ENCODE peak calls at places on chromosomes 7 and 10, in five cellular contexts. One of them, this sample, is unnamed.

GRCh38 chr10:12448729-12449391 is 99.5 kb downstream of the CAMK1D start:
- DNase-seq in stimulated activated CD8-positive, alpha-beta memory T cell treated with anti-CD3 and anti-CD28 coated beads, Interleukin-15, amount 100 ng/mL, for 1 hour: peak
- DNase-seq in AML-193: peak
- DNase-seq in activated naive CD4-positive, alpha-beta T cell treated with anti-CD3 and anti-CD28 coated beads for 36 hours: peak
- DNase-seq in psoas muscle: no peak
- DNase-seq in this sample: no peak

GRCh38 chr10:12704488-12704887 is 297.0 kb downstream of the CCDC3 start:
- DNase-seq in psoas muscle: no peak
- DNase-seq in AML-193: no peak
- DNase-seq in activated naive CD4-positive, alpha-beta T cell treated with anti-CD3 and anti-CD28 coated beads for 36 hours: no peak
- DNase-seq in stimulated activated CD8-positive, alpha-beta memory T cell treated with anti-CD3 and anti-CD28 coated beads, Interleukin-15, amount 100 ng/mL, for 1 hour: no peak
- DNase-seq in this sample: no peak

GRCh38 chr10:17022898-17023297 is 106.7 kb downstream of the CUBN start:
- DNase-seq in stimulated activated CD8-positive, alpha-beta memory T cell treated with anti-CD3 and anti-CD28 coated beads, Interleukin-15, amount 100 ng/mL, for 1 hour: no peak
- DNase-seq in activated naive CD4-positive, alpha-beta T cell treated with anti-CD3 and anti-CD28 coated beads for 36 hours: no peak
- DNase-seq in AML-193: no peak
- DNase-seq in psoas muscle: no peak
- DNase-seq in this sample: peak

GRCh38 chr7:127530148-127530547 is 55.2 kb downstream of the GCC1 start:
- DNase-seq in AML-193: no peak
- DNase-seq in activated naive CD4-positive, alpha-beta T cell treated with anti-CD3 and anti-CD28 coated beads for 36 hours: no peak
- DNase-seq in stimulated activated CD8-positive, alpha-beta memory T cell treated with anti-CD3 and anti-CD28 coated beads, Interleukin-15, amount 100 ng/mL, for 1 hour: no peak
- DNase-seq in psoas muscle: no peak
- DNase-seq in this sample: no peak

GRCh38 chr7:81482600-81483186 is 287.2 kb downstream of the HGF start:
- DNase-seq in activated naive CD4-positive, alpha-beta T cell treated with anti-CD3 and anti-CD28 coated beads for 36 hours: no peak
- DNase-seq in stimulated activated CD8-positive, alpha-beta memory T cell treated with anti-CD3 and anti-CD28 coated beads, Interleukin-15, amount 100 ng/mL, for 1 hour: no peak
- DNase-seq in AML-193: peak
- DNase-seq in psoas muscle: no peak
- DNase-seq in this sample: no peak

GRCh38 chr7:94698275-94698674 is 42.3 kb upstream of the SGCE start:
- DNase-seq in stimulated activated CD8-positive, alpha-beta memory T cell treated with anti-CD3 and anti-CD28 coated beads, Interleukin-15, amount 100 ng/mL, for 1 hour: no peak
- DNase-seq in psoas muscle: no peak
- DNase-seq in AML-193: no peak
- DNase-seq in activated naive CD4-positive, alpha-beta T cell treated with anti-CD3 and anti-CD28 coated beads for 36 hours: no peak
- DNase-seq in this sample: no peak

GRCh38 chr7:116912269-116912909 is 40.9 kb upstream of the ST7 start:
- DNase-seq in psoas muscle: no peak
- DNase-seq in activated naive CD4-positive, alpha-beta T cell treated with anti-CD3 and anti-CD28 coated beads for 36 hours: no peak
- DNase-seq in AML-193: no peak
- DNase-seq in stimulated activated CD8-positive, alpha-beta memory T cell treated with anti-CD3 and anti-CD28 coated beads, Interleukin-15, amount 100 ng/mL, for 1 hour: no peak
- DNase-seq in this sample: no peak

GRCh38 chr10:33201056-33201780 is 133.2 kb downstream of the NRP1 start:
- DNase-seq in psoas muscle: no peak
- DNase-seq in stimulated activated CD8-positive, alpha-beta memory T cell treated with anti-CD3 and anti-CD28 coated beads, Interleukin-15, amount 100 ng/mL, for 1 hour: no peak
- DNase-seq in AML-193: no peak
- DNase-seq in activated naive CD4-positive, alpha-beta T cell treated with anti-CD3 and anti-CD28 coated beads for 36 hours: no peak
- DNase-seq in this sample: no peak

GRCh38 chr7:50331564-50332208 is 27.2 kb downstream of the IKZF1 start:
- DNase-seq in stimulated activated CD8-positive, alpha-beta memory T cell treated with anti-CD3 and anti-CD28 coated beads, Interleukin-15, amount 100 ng/mL, for 1 hour: no peak
- DNase-seq in psoas muscle: no peak
- DNase-seq in AML-193: no peak
- DNase-seq in activated naive CD4-positive, alpha-beta T cell treated with anti-CD3 and anti-CD28 coated beads for 36 hours: peak
- DNase-seq in this sample: no peak

GRCh38 chr7:7959979-7960670 is 8.5 kb upstream of the GLCCI1 start:
- DNase-seq in activated naive CD4-positive, alpha-beta T cell treated with anti-CD3 and anti-CD28 coated beads for 36 hours: no peak
- DNase-seq in psoas muscle: no peak
- DNase-seq in AML-193: no peak
- DNase-seq in stimulated activated CD8-positive, alpha-beta memory T cell treated with anti-CD3 and anti-CD28 coated beads, Interleukin-15, amount 100 ng/mL, for 1 hour: no peak
- DNase-seq in this sample: no peak

GRCh38 chr10:126904493-126904806 is 778 bp upstream of the DOCK1 start:
- DNase-seq in AML-193: no peak
- DNase-seq in activated naive CD4-positive, alpha-beta T cell treated with anti-CD3 and anti-CD28 coated beads for 36 hours: no peak
- DNase-seq in stimulated activated CD8-positive, alpha-beta memory T cell treated with anti-CD3 and anti-CD28 coated beads, Interleukin-15, amount 100 ng/mL, for 1 hour: no peak
- DNase-seq in psoas muscle: no peak
- DNase-seq in this sample: no peak

GRCh38 chr10:1268856-1269255 is 212.7 kb downstream of the WDR37 start:
- DNase-seq in psoas muscle: no peak
- DNase-seq in AML-193: peak
- DNase-seq in activated naive CD4-positive, alpha-beta T cell treated with anti-CD3 and anti-CD28 coated beads for 36 hours: no peak
- DNase-seq in stimulated activated CD8-positive, alpha-beta memory T cell treated with anti-CD3 and anti-CD28 coated beads, Interleukin-15, amount 100 ng/mL, for 1 hour: no peak
- DNase-seq in this sample: no peak